ENCODE peak calls at places on chromosomes 13 and 19, in five cellular contexts. E is foreskin fibroblast; S is CD8-positive, alpha-beta T cell; B is left ventricle myocardium inferior; T is MCF 10A. K is an unnamed sample.

GRCh38 chr19:1063030-1063908 is 3.7 kb upstream of the ARHGAP45 start:
- DNase-seq in E (no peak), S (peak), B (no peak), T (peak), K (peak)

GRCh38 chr13:39577203-39577602 is 25.8 kb downstream of the LHFPL6 start:
- DNase-seq in E (no peak), S (no peak), B (no peak), T (no peak), K (no peak)

GRCh38 chr19:814108-815078 is 7.4 kb downstream of the PLPPR3 start:
- DNase-seq in E (no peak), S (no peak), B (no peak), T (no peak), K (no peak)

GRCh38 chr19:29679598-29680210 is 14.4 kb downstream of the PLEKHF1 start:
- DNase-seq in E (no peak), S (no peak), B (no peak), T (no peak), K (no peak)

GRCh38 chr13:31968473-31968872 is 63.1 kb upstream of the FRY start:
- DNase-seq in E (peak), S (no peak), B (no peak), T (no peak), K (no peak)

GRCh38 chr19:50657222-50657669 is 8.0 kb downstream of the C19orf81 start:
- DNase-seq in E (no peak), S (no peak), B (no peak), T (no peak), K (no peak)

GRCh38 chr13:101416181-101417042 is at the start of gene NALCN:
- DNase-seq in E (peak), S (no peak), B (peak), T (peak), K (no peak)

GRCh38 chr19:8324186-8325050 is 3.1 kb downstream of the RPS28 start:
- DNase-seq in E (peak), S (no peak), B (no peak), T (peak), K (no peak)

GRCh38 chr13:106263801-106264200 is 271.7 kb downstream of the EFNB2 start:
- DNase-seq in E (no peak), S (no peak), B (no peak), T (no peak), K (no peak)

GRCh38 chr13:45851171-45851889 is at the start of gene SIAH3:
- DNase-seq in E (peak), S (peak), B (no peak), T (no peak), K (peak)

GRCh38 chr19:57171551-57172081 is 4.3 kb upstream of the DUXA start:
- DNase-seq in E (peak), S (peak), B (peak), T (peak), K (no peak)

GRCh38 chr13:46367622-46368327 is 19.3 kb downstream of the RUBCNL start:
- DNase-seq in E (peak), S (no peak), B (no peak), T (peak), K (no peak)

GRCh38 chr19:3094638-3095374 is 644 bp downstream of the GNA11 start:
- DNase-seq in E (peak), S (no peak), B (no peak), T (peak), K (no peak)

GRCh38 chr13:64234255-64234654 is 2818.6 kb upstream of the PCDH20 start:
- DNase-seq in E (peak), S (no peak), B (no peak), T (peak), K (no peak)

GRCh38 chr19:10861118-10861651 is 10.2 kb upstream of the CARM1 start:
- DNase-seq in E (peak), S (peak), B (no peak), T (peak), K (no peak)

GRCh38 chr19:3708207-3708931 is at the start of gene TJP3:
- DNase-seq in E (peak), S (no peak), B (no peak), T (peak), K (no peak)

GRCh38 chr13:113585828-113586355 is 1.3 kb downstream of the TFDP1 start:
- DNase-seq in E (no peak), S (no peak), B (no peak), T (no peak), K (no peak)

GRCh38 chr19:10565028-10565566 is 713 bp downstream of the KRI1 start:
- DNase-seq in E (peak), S (peak), B (no peak), T (peak), K (no peak)

GRCh38 chr13:64936879-64937278 is 2293.3 kb downstream of the PCDH9 start:
- DNase-seq in E (no peak), S (no peak), B (no peak), T (no peak), K (no peak)

GRCh38 chr13:113724780-113725315 is 34.2 kb upstream of the TMEM255B start:
- DNase-seq in E (peak), S (peak), B (peak), T (peak), K (peak)

GRCh38 chr19:2607712-2608601 is 94.5 kb downstream of the GNG7 start:
- DNase-seq in E (no peak), S (peak), B (no peak), T (no peak), K (peak)

GRCh38 chr19:18423258-18424020 is 4.2 kb downstream of the SSBP4 start:
- DNase-seq in E (no peak), S (no peak), B (no peak), T (no peak), K (no peak)

GRCh38 chr13:19817510-19818158 is 34.9 kb upstream of the PSPC1 start:
- DNase-seq in E (peak), S (no peak), B (no peak), T (no peak), K (no peak)

GRCh38 chr19:56245062-56245740 is 27.3 kb upstream of the EDDM13 start:
- DNase-seq in E (peak), S (no peak), B (no peak), T (no peak), K (no peak)

GRCh38 chr13:111904166-111904565 is 162.8 kb upstream of the SOX1 start:
- DNase-seq in E (no peak), S (no peak), B (no peak), T (no peak), K (no peak)

GRCh38 chr13:24307211-24308067 is 1.9 kb upstream of the C1QTNF9 start:
- DNase-seq in E (no peak), S (no peak), B (no peak), T (no peak), K (no peak)

GRCh38 chr19:40133491-40133890 is 42.7 kb upstream of the ZNF780A start:
- DNase-seq in E (no peak), S (no peak), B (no peak), T (no peak), K (no peak)

GRCh38 chr13:22893777-22894176 is 287.0 kb upstream of the SGCG start:
- DNase-seq in E (no peak), S (no peak), B (no peak), T (no peak), K (no peak)

GRCh38 chr13:28718186-28718537 is 608 bp downstream of the SLC46A3 start:
- DNase-seq in E (no peak), S (no peak), B (no peak), T (peak), K (no peak)

GRCh38 chr13:41563501-41564001 is 106.2 kb downstream of the RGCC start:
- DNase-seq in E (peak), S (no peak), B (no peak), T (no peak), K (no peak)

GRCh38 chr19:48814895-48815294 is 4.1 kb upstream of the BCAT2 start:
- DNase-seq in E (no peak), S (no peak), B (no peak), T (no peak), K (no peak)

GRCh38 chr19:29260477-29261317 is 47.7 kb upstream of the UQCRFS1 start:
- DNase-seq in E (peak), S (no peak), B (no peak), T (peak), K (no peak)

GRCh38 chr13:76397413-76397812 is 488.8 kb downstream of the KCTD12 start:
- DNase-seq in E (no peak), S (no peak), B (no peak), T (no peak), K (no peak)

GRCh38 chr13:37209621-37210020 is 104.2 kb upstream of the CSNK1A1L start:
- DNase-seq in E (peak), S (no peak), B (no peak), T (no peak), K (no peak)

GRCh38 chr13:40490086-40490723 is 176.2 kb downstream of the FOXO1 start:
- DNase-seq in E (no peak), S (peak), B (no peak), T (peak), K (peak)